ENCODE peak calls at places on chromosomes 12 and 14, in ten cellular contexts. Q is cardiac muscle cell; B is CD8-positive, alpha-beta T cell; D is left lung; G is uterus; U is left ventricle myocardium inferior; M is upper lobe of right lung; T is right atrium auricular region; L is Peyer's patch; O is tibial nerve. W is an unnamed sample.

GRCh38 chr12:119781804-119782203 is 95.3 kb downstream of the CIT start:
- DNase-seq in B (no peak), D (no peak), M (no peak), O (no peak), T (no peak), U (no peak), L (no peak), G (no peak), Q (no peak), W (no peak)

GRCh38 chr12:50283924-50284236 is 560 bp upstream of the LIMA1 start:
- DNase-seq in T (no peak), B (no peak), Q (peak; percentile 2), U (no peak), G (no peak), L (no peak), O (no peak), D (no peak), M (no peak), W (no peak)

GRCh38 chr14:64569108-64570045 is 19.6 kb downstream of the PPP1R36 start:
- DNase-seq in G (peak; percentile 69), M (no peak), O (peak; percentile 37), D (no peak), Q (no peak), T (peak; percentile 85), U (peak; percentile 58), L (no peak), B (no peak), W (no peak)

GRCh38 chr12:113961921-113962710 is 4.0 kb downstream of the RBM19 start:
- DNase-seq in U (no peak), G (no peak), O (no peak), Q (no peak), B (no peak), T (no peak), M (no peak), L (no peak), D (no peak), W (no peak)

GRCh38 chr14:33794791-33795300 is 156.0 kb downstream of the EGLN3 start:
- DNase-seq in T (no peak), U (no peak), L (no peak), D (no peak), G (no peak), M (no peak), O (no peak), B (no peak), Q (no peak), W (no peak)

GRCh38 chr12:108296933-108297332 is 42.2 kb downstream of the CMKLR1 start:
- DNase-seq in U (no peak), B (no peak), G (no peak), D (no peak), M (no peak), O (no peak), Q (no peak), L (no peak), T (no peak), W (no peak)

GRCh38 chr12:66573605-66574004 is 105.3 kb downstream of the GRIP1 start:
- DNase-seq in D (no peak), T (no peak), B (no peak), O (no peak), Q (no peak), M (no peak), U (no peak), L (no peak), G (no peak), W (no peak)

GRCh38 chr14:102481791-102482238 is 27.8 kb downstream of the ANKRD9 start:
- DNase-seq in G (no peak), T (no peak), O (no peak), U (no peak), M (peak; percentile 48), Q (no peak), L (peak; percentile 64), D (peak; percentile 24), B (no peak), W (no peak)

DNA sequence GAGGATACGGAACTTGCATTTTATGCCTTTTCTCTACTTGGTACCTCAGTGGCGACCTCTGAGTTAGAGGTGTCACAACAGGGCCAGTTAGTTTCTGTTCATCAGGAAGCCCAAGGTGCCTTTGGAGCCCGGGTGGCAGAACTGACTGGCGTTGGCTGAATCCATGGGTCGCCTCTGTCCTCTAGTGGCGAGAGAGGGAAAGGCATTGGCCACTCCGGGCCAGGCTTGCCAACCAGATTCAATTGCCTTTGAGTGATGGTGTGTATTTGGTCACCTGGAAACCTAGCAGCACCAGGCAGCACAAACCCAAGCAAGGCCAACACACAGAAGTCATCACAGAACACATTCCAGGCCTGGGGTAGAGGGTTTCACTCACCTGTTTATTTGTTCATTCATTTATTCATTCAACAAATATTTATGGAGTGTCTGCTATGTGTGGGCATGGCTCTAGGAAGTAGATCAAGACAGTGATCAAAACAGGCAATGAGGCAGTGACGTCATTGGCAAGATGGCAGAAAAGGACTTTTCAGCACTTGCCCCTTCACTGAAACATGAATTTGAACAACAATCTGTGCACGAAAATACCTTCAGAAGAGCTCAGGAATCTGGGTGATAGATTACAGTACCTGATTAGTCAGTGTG is 40.5 kb upstream of the KCNA5 start:
- DNase-seq in M (peak; percentile 74), B (no peak), L (peak; percentile 71), D (no peak), U (peak; percentile 54), T (peak; percentile 70), O (peak; percentile 27), G (no peak), Q (peak; percentile 86), W (no peak)
- TF ChIP-seq CTCF in M (peak; percentile 90), B (no peak), L (peak; percentile 87), D (peak; percentile 73), U (peak; percentile 94), T (peak; percentile 96), O (peak; percentile 78), G (peak; percentile 65), Q (peak; percentile 99), W (peak; percentile 54)

GRCh38 chr12:124637163-124637562 is 69.8 kb upstream of the NCOR2 start:
- DNase-seq in U (no peak), O (no peak), L (no peak), M (no peak), T (no peak), Q (no peak), B (no peak), G (no peak), D (no peak), W (no peak)

GRCh38 chr12:124637586-124637985 is 70.2 kb upstream of the NCOR2 start:
- DNase-seq in D (no peak), B (no peak), M (no peak), U (no peak), L (peak; percentile 76), O (no peak), T (no peak), Q (no peak), G (no peak), W (no peak)

GRCh38 chr12:124635316-124635715 is 67.9 kb upstream of the NCOR2 start:
- DNase-seq in M (no peak), U (no peak), D (no peak), Q (no peak), T (no peak), B (no peak), O (no peak), G (no peak), L (no peak), W (no peak)

GRCh38 chr12:124633954-124634352 is 66.5 kb upstream of the NCOR2 start:
- DNase-seq in T (no peak), B (no peak), L (no peak), Q (no peak), M (no peak), O (no peak), U (no peak), G (no peak), D (peak; percentile 65), W (no peak)

DNA sequence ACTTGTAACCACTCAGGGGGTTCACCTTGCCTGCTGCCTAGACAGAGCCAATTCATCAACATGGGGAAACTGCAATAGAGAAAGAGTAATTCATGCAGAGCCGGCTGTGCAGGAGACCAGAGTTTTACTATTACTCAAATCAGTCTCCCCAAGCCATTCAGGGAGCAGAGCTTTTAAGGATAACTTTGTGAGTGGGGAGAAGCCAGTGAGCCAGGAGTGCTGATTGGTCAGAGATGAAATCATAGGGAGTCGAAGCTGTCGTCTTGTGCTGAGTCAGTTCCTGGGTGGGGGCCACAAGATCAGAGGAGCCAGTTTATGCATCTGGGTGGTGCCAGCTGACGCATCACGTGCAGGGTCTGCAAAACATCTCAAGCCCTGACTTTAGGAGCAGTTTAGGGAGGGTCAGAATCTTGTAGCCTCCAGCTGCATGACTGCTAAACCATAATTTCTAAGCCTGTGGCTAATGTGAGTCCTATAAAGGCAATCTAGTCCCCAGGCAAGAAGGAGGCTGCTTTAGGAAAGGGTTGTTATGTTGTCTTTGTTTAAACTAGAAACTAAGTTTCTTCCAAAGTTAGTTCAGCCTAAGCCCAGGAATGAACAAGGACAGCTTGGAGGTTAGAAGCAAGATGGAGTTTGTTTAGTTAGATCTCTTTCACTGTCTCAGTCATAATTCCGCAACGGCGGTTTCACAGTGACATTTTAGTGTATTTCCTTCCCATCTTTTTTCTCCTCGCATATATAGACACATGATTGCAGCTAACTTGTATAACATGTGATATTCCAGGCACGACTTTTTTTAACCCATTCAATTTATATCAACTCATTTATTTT is 68.9 kb upstream of the NCOR2 start:
- DNase-seq in Q (no peak), G (peak; percentile 83), O (no peak), D (no peak), U (no peak), M (no peak), T (peak; percentile 76), L (no peak), B (peak; percentile 75), W (peak; percentile 46)
- H3K27ac ChIP-seq in Q (no peak overlapping the region), G (peak overlapping the region; percentile 14), O (no peak overlapping the region), D (no peak overlapping the region), U (no peak overlapping the region), M (no peak overlapping the region), T (no peak overlapping the region), L (peak overlapping the region; percentile 70), B (no peak overlapping the region), W (no peak overlapping the region)

GRCh38 chr14:104609666-104610065 is 5.1 kb upstream of the TMEM179 start:
- DNase-seq in G (no peak), M (no peak), U (no peak), B (no peak), O (no peak), L (no peak), D (peak; percentile 32), T (no peak), Q (no peak), W (no peak)
- H3K27me3 ChIP-seq in G (no peaks in the 10 kb centered on the region), M (peaks cover 12% of the 10 kb centered on the region), U (peaks cover 67% of the 10 kb centered on the region), B (no peaks in the 10 kb centered on the region), O (peaks cover 24% of the 10 kb centered on the region), L (no peaks in the 10 kb centered on the region), D (peaks cover 41% of the 10 kb centered on the region), T (peaks cover 4% of the 10 kb centered on the region), Q (peaks cover 49% of the 10 kb centered on the region), W (peaks cover 31% of the 10 kb centered on the region)

GRCh38 chr14:23360496-23360895 is 4.5 kb downstream of the EFS start:
- DNase-seq in T (no peak), G (no peak), U (no peak), B (no peak), D (peak; percentile 75), L (no peak), M (no peak), Q (no peak), O (no peak), W (no peak)

GRCh38 chr14:23361320-23361719 is 3.7 kb downstream of the EFS start:
- DNase-seq in T (no peak), L (no peak), O (no peak), G (no peak), U (no peak), Q (no peak), B (no peak), D (no peak), M (no peak), W (no peak)

GRCh38 chr14:23361763-23362162 is 3.2 kb downstream of the EFS start:
- DNase-seq in L (no peak), D (no peak), O (no peak), Q (no peak), B (no peak), T (no peak), U (no peak), G (no peak), M (no peak), W (no peak)

GRCh38 chr14:23364164-23364571 is 804 bp downstream of the EFS start:
- DNase-seq in B (no peak), M (no peak), G (peak; percentile 52), D (no peak), T (peak; percentile 80), L (no peak), O (peak; percentile 36), Q (no peak), U (no peak), W (no peak)

DNA sequence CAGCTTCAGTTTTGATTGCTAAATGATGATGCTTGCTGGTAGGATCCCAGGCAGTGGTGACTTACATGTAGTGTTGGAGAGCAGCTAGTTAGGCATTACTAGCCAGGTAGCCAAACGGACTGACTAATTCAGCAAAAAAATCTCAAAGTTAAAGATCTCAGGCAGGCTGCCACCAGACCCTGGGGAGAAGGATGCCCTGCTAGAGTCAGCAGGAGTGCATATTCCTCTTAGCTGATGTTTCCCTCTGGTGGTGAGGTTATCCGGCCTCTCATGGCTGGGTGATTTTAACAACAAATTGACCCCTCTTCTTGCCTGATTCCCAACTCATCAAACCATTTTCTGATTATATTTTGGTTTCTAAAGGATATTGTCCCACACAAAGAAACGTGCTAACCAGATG is 2.8 kb downstream of the EFS start:
- DNase-seq in D (no peak), T (no peak), L (no peak), B (no peak), Q (no peak), U (no peak), O (no peak), G (no peak), M (no peak), W (no peak)
- TF ChIP-seq CTCF in D (no peak), T (no peak), L (no peak), B (no peak), Q (peak; percentile 24), U (peak; percentile 15), O (no peak), G (no peak), M (no peak), W (no peak)

W was measured in CD4-positive, alpha-beta T cell.